ENCODE peak calls at places on chromosomes 4 and X, in ten cellular contexts. One of them, this sample, is unnamed.

GRCh38 chr4:38957239-38957815 is 74.9 kb downstream of the TMEM156 start:
- DNase-seq in thyroid gland: no peak
- DNase-seq in mesenchymal stem cell: no peak
- DNase-seq in colonic mucosa: no peak
- DNase-seq in fibroblast of lung: no peak
- DNase-seq in kidney: no peak
- DNase-seq in HCT116: no peak
- DNase-seq in upper lobe of left lung: no peak
- DNase-seq in tibial artery: no peak
- DNase-seq in tibial nerve: no peak
- DNase-seq in this sample: no peak

GRCh38 chr4:6746721-6747689 is 31.0 kb downstream of the BLOC1S4 start:
- DNase-seq in thyroid gland: peak; percentile 99
- DNase-seq in mesenchymal stem cell: no peak
- DNase-seq in colonic mucosa: peak; percentile 88
- DNase-seq in fibroblast of lung: peak; percentile 48
- DNase-seq in kidney: peak; percentile 93
- DNase-seq in HCT116: no peak
- DNase-seq in upper lobe of left lung: peak; percentile 86
- DNase-seq in tibial artery: peak; percentile 83
- DNase-seq in tibial nerve: no peak
- DNase-seq in this sample: no peak

GRCh38 chr4:152063301-152064235 is 302.8 kb upstream of the GATB start:
- DNase-seq in thyroid gland: no peak
- DNase-seq in mesenchymal stem cell: no peak
- DNase-seq in colonic mucosa: peak; percentile 54
- DNase-seq in fibroblast of lung: peak; percentile 18
- DNase-seq in kidney: no peak
- DNase-seq in HCT116: no peak
- DNase-seq in upper lobe of left lung: no peak
- DNase-seq in tibial artery: no peak
- DNase-seq in tibial nerve: no peak
- DNase-seq in this sample: peak; percentile 28

GRCh38 chrX:46735625-46736024 is 23.3 kb downstream of the SLC9A7 start:
- DNase-seq in thyroid gland: no peak
- DNase-seq in mesenchymal stem cell: no peak
- DNase-seq in colonic mucosa: no peak
- DNase-seq in fibroblast of lung: no peak
- DNase-seq in kidney: no peak
- DNase-seq in HCT116: no peak
- DNase-seq in upper lobe of left lung: no peak
- DNase-seq in tibial artery: no peak
- DNase-seq in tibial nerve: no peak
- DNase-seq in this sample: no peak

GRCh38 chrX:33434256-33435092 is 223.1 kb upstream of the DMD start:
- DNase-seq in thyroid gland: peak; percentile 55
- DNase-seq in mesenchymal stem cell: peak; percentile 40
- DNase-seq in colonic mucosa: peak; percentile 59
- DNase-seq in fibroblast of lung: peak; percentile 14
- DNase-seq in kidney: no peak
- DNase-seq in HCT116: no peak
- DNase-seq in upper lobe of left lung: peak; percentile 38
- DNase-seq in tibial artery: peak; percentile 64
- DNase-seq in tibial nerve: peak; percentile 21
- DNase-seq in this sample: no peak

GRCh38 chrX:40107291-40108083 is 9.7 kb upstream of the BCOR start:
- DNase-seq in thyroid gland: peak; percentile 76
- DNase-seq in mesenchymal stem cell: peak; percentile 73
- DNase-seq in colonic mucosa: peak; percentile 59
- DNase-seq in fibroblast of lung: no peak
- DNase-seq in kidney: peak; percentile 93
- DNase-seq in HCT116: peak; percentile 77
- DNase-seq in upper lobe of left lung: peak; percentile 79
- DNase-seq in tibial artery: peak; percentile 88
- DNase-seq in tibial nerve: no peak
- DNase-seq in this sample: no peak

GRCh38 chr4:152727784-152728183 is 48.0 kb upstream of the TMEM154 start:
- DNase-seq in thyroid gland: no peak
- DNase-seq in mesenchymal stem cell: no peak
- DNase-seq in colonic mucosa: no peak
- DNase-seq in fibroblast of lung: no peak
- DNase-seq in kidney: no peak
- DNase-seq in HCT116: no peak
- DNase-seq in upper lobe of left lung: no peak
- DNase-seq in tibial artery: no peak
- DNase-seq in tibial nerve: no peak
- DNase-seq in this sample: no peak

GRCh38 chr4:188971125-188971524 is 831.9 kb downstream of the TRIML1 start:
- DNase-seq in thyroid gland: peak; percentile 12
- DNase-seq in mesenchymal stem cell: no peak
- DNase-seq in colonic mucosa: no peak
- DNase-seq in fibroblast of lung: peak; percentile 5
- DNase-seq in kidney: no peak
- DNase-seq in HCT116: peak; percentile 13
- DNase-seq in upper lobe of left lung: no peak
- DNase-seq in tibial artery: no peak
- DNase-seq in tibial nerve: no peak
- DNase-seq in this sample: no peak

GRCh38 chrX:116185163-116185562 is 14.6 kb downstream of the AGTR2 start:
- DNase-seq in thyroid gland: no peak
- DNase-seq in mesenchymal stem cell: no peak
- DNase-seq in colonic mucosa: no peak
- DNase-seq in fibroblast of lung: no peak
- DNase-seq in kidney: no peak
- DNase-seq in HCT116: no peak
- DNase-seq in upper lobe of left lung: no peak
- DNase-seq in tibial artery: no peak
- DNase-seq in tibial nerve: no peak
- DNase-seq in this sample: no peak

GRCh38 chr4:112410364-112410763 is 105.6 kb downstream of the NEUROG2 start:
- DNase-seq in thyroid gland: no peak
- DNase-seq in mesenchymal stem cell: no peak
- DNase-seq in colonic mucosa: no peak
- DNase-seq in fibroblast of lung: no peak
- DNase-seq in kidney: no peak
- DNase-seq in HCT116: no peak
- DNase-seq in upper lobe of left lung: no peak
- DNase-seq in tibial artery: no peak
- DNase-seq in tibial nerve: no peak
- DNase-seq in this sample: no peak

GRCh38 chr4:189046642-189047041 is 894.0 kb upstream of the FRG1 start:
- DNase-seq in thyroid gland: no peak
- DNase-seq in mesenchymal stem cell: peak; percentile 16
- DNase-seq in colonic mucosa: no peak
- DNase-seq in fibroblast of lung: peak; percentile 20
- DNase-seq in kidney: no peak
- DNase-seq in HCT116: no peak
- DNase-seq in upper lobe of left lung: no peak
- DNase-seq in tibial artery: no peak
- DNase-seq in tibial nerve: no peak
- DNase-seq in this sample: no peak

GRCh38 chr4:87073570-87074470 is 139.0 kb downstream of the AFF1 start:
- DNase-seq in thyroid gland: no peak
- DNase-seq in mesenchymal stem cell: peak; percentile 49
- DNase-seq in colonic mucosa: peak; percentile 59
- DNase-seq in fibroblast of lung: no peak
- DNase-seq in kidney: peak; percentile 82
- DNase-seq in HCT116: no peak
- DNase-seq in upper lobe of left lung: no peak
- DNase-seq in tibial artery: no peak
- DNase-seq in tibial nerve: no peak
- DNase-seq in this sample: peak; percentile 59

GRCh38 chr4:109560687-109561452 is 824 bp downstream of the MCUB start:
- DNase-seq in thyroid gland: peak; percentile 26
- DNase-seq in mesenchymal stem cell: peak; percentile 83
- DNase-seq in colonic mucosa: peak; percentile 48
- DNase-seq in fibroblast of lung: peak; percentile 84
- DNase-seq in kidney: no peak
- DNase-seq in HCT116: no peak
- DNase-seq in upper lobe of left lung: peak; percentile 26
- DNase-seq in tibial artery: no peak
- DNase-seq in tibial nerve: no peak
- DNase-seq in this sample: peak; percentile 58

DNA sequence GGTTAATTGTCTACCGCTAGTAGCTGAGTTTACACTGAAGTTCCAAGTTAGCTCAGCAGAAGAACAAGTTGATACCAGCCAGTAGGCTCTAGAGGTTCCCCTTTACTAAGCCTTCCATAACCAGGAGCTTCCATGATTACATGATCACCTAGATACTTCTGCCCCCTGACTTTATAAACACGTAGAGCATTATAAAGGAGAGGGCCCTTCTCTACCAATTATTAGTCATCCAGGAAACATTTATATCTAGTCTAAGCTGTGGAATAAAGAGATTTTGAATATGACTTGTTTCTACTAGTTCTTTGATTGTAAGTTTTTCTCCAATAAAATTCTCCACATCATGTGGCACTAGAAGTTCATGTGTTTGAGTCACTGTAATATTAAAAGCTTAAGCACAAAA is 818.1 kb upstream of the PCDH10 start:
- DNase-seq in thyroid gland: no peak
- DNase-seq in mesenchymal stem cell: no peak
- DNase-seq in colonic mucosa: no peak
- DNase-seq in fibroblast of lung: no peak
- DNase-seq in kidney: no peak
- DNase-seq in HCT116: no peak
- DNase-seq in upper lobe of left lung: no peak
- DNase-seq in tibial artery: no peak
- DNase-seq in tibial nerve: no peak
- DNase-seq in this sample: no peak
- H3K9me3 ChIP-seq in thyroid gland: no peaks in the 10 kb centered on the region
- H3K9me3 ChIP-seq in mesenchymal stem cell: no peaks in the 10 kb centered on the region
- H3K9me3 ChIP-seq in colonic mucosa: no peaks in the 10 kb centered on the region
- H3K9me3 ChIP-seq in fibroblast of lung: no peaks in the 10 kb centered on the region
- H3K9me3 ChIP-seq in kidney: no peaks in the 10 kb centered on the region
- H3K9me3 ChIP-seq in HCT116: no peaks in the 10 kb centered on the region
- H3K9me3 ChIP-seq in upper lobe of left lung: no peaks in the 10 kb centered on the region
- H3K9me3 ChIP-seq in tibial artery: no peaks in the 10 kb centered on the region
- H3K9me3 ChIP-seq in tibial nerve: no peaks in the 10 kb centered on the region
- H3K9me3 ChIP-seq in this sample: no peaks in the 10 kb centered on the region

DNA sequence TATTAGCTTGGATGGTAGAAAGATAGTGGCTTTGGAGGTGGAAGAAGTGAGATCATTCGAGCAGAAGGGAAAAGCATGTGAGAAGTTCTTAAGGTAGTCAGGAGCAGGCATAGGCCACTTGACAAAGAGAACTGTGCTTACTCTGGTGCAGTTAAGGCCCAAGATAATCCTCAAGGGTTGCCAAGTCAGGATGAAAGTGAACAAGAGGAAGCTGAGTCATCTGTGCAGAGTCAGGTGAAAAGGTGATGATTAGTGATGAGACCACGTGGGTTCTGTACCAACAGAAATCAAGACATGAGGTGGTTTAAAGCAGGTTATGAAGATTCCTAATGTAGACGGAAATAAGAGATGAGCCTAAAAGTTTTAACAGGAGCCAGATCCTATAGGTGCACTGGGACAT is 369.8 kb downstream of the DTHD1 start:
- DNase-seq in thyroid gland: no peak
- DNase-seq in mesenchymal stem cell: no peak
- DNase-seq in colonic mucosa: no peak
- DNase-seq in fibroblast of lung: no peak
- DNase-seq in kidney: no peak
- DNase-seq in HCT116: peak; percentile 2
- DNase-seq in upper lobe of left lung: no peak
- DNase-seq in tibial artery: no peak
- DNase-seq in tibial nerve: no peak
- DNase-seq in this sample: no peak
- H3K27ac ChIP-seq in thyroid gland: no peak overlapping the region
- H3K27ac ChIP-seq in mesenchymal stem cell: no peak overlapping the region
- H3K27ac ChIP-seq in colonic mucosa: no peak overlapping the region
- H3K27ac ChIP-seq in fibroblast of lung: no peak overlapping the region
- H3K27ac ChIP-seq in kidney: no peak overlapping the region
- H3K27ac ChIP-seq in HCT116: no peak overlapping the region
- H3K27ac ChIP-seq in upper lobe of left lung: no peak overlapping the region
- H3K27ac ChIP-seq in tibial artery: no peak overlapping the region
- H3K27ac ChIP-seq in tibial nerve: no peak overlapping the region
- H3K27ac ChIP-seq in this sample: no peak overlapping the region

DNA sequence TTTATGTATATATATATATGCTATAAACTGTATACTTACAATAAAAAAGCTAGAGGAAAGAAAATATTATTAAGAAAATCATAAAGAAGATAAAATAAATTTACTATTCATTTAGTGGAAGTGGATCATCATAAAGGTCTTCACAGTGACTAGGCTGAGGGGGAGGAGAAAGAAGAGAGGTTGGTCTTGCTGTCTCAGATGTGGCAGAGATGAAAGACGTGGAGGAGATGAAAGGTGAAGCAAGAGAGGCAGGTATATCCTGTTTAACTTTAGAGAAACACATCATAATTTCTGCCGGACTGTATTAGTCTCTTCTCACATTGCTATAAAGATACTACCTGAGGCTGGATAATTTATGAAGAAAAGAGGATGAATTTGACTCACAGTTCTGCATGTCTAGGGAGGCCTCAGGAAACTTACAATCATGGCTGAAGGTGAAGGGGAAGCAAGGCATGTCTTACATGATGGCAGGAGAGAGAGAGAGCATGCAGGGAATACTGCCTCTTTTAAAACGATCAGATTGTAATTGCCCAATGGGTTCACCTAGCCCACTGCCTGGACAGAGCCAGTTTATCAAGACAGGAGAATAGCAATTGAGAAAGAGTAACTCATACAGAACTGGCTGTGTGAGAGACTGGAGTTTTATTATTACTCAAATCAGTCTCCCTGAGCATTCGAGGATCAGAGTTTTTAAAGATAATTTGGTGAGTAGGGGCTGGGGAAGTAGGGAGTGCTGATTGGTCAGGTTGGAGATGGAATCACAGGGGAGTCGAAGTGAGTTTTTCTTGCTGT is 22.1 kb upstream of the RRAGB start:
- DNase-seq in thyroid gland: no peak
- DNase-seq in mesenchymal stem cell: no peak
- DNase-seq in colonic mucosa: no peak
- DNase-seq in fibroblast of lung: no peak
- DNase-seq in kidney: no peak
- DNase-seq in HCT116: no peak
- DNase-seq in upper lobe of left lung: no peak
- DNase-seq in tibial artery: no peak
- DNase-seq in tibial nerve: no peak
- DNase-seq in this sample: peak; percentile 61
- H3K9me3 ChIP-seq in thyroid gland: no peaks in the 10 kb centered on the region
- H3K9me3 ChIP-seq in mesenchymal stem cell: peaks cover 4% of the 10 kb centered on the region
- H3K9me3 ChIP-seq in colonic mucosa: no peaks in the 10 kb centered on the region
- H3K9me3 ChIP-seq in fibroblast of lung: no peaks in the 10 kb centered on the region
- H3K9me3 ChIP-seq in kidney: no peaks in the 10 kb centered on the region
- H3K9me3 ChIP-seq in HCT116: no peaks in the 10 kb centered on the region
- H3K9me3 ChIP-seq in upper lobe of left lung: no peaks in the 10 kb centered on the region
- H3K9me3 ChIP-seq in tibial artery: no peaks in the 10 kb centered on the region
- H3K9me3 ChIP-seq in tibial nerve: no peaks in the 10 kb centered on the region
- H3K9me3 ChIP-seq in this sample: no peaks in the 10 kb centered on the region

DNA sequence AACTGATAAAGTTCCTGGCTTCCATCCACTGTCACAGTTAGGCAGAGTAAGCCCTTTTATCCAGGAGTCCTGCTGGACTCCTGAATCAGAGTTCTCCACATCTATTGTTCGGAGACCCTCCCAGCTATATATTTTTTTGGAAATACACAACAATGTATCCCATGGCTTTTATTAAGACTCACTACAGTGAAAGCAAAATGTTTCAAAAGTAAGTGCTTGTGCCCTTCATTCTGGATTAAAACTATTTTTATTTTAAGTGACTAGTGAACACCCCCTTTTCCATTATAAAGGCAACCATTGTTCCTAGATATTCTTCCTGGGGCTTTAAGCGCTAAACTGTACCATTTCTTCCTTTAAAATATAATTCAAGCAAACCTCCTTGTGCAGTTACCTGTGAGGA is 56.8 kb downstream of the KIF4A start:
- DNase-seq in thyroid gland: no peak
- DNase-seq in mesenchymal stem cell: no peak
- DNase-seq in colonic mucosa: no peak
- DNase-seq in fibroblast of lung: no peak
- DNase-seq in kidney: no peak
- DNase-seq in HCT116: no peak
- DNase-seq in upper lobe of left lung: no peak
- DNase-seq in tibial artery: no peak
- DNase-seq in tibial nerve: no peak
- DNase-seq in this sample: no peak
- H3K27ac ChIP-seq in thyroid gland: no peak overlapping the region
- H3K27ac ChIP-seq in mesenchymal stem cell: no peak overlapping the region
- H3K27ac ChIP-seq in colonic mucosa: no peak overlapping the region
- H3K27ac ChIP-seq in fibroblast of lung: no peak overlapping the region
- H3K27ac ChIP-seq in kidney: no peak overlapping the region
- H3K27ac ChIP-seq in HCT116: no peak overlapping the region
- H3K27ac ChIP-seq in upper lobe of left lung: no peak overlapping the region
- H3K27ac ChIP-seq in tibial artery: no peak overlapping the region
- H3K27ac ChIP-seq in tibial nerve: no peak overlapping the region
- H3K27ac ChIP-seq in this sample: no peak overlapping the region

This sample was measured in naive thymus-derived CD4-positive, alpha-beta T cell.